ENCODE peak calls at places on chromosomes 16 and 17, in eight cellular contexts. F, Q, P, N, H, J, E and K are unnamed samples.
A peak's percentile ranks its signal among the peaks of the same experiment; 100 is the strongest.

GRCh38 chr16:53056528-53056881 is 1.7 kb downstream of the CHD9 start:
- DNase-seq in E (no peak), P (peak; percentile 70), J (no peak), N (no peak), F (no peak), H (no peak), Q (no peak), K (no peak)

GRCh38 chr17:53722407-53722806 is 100.3 kb upstream of the KIF2B start:
- DNase-seq in N (no peak), E (no peak), P (peak; percentile 57), J (no peak), H (no peak), Q (no peak), F (no peak), K (no peak)

GRCh38 chr16:27450836-27451341 is 48.9 kb downstream of the IL21R start:
- DNase-seq in F (no peak), P (peak; percentile 82), E (peak; percentile 37), J (no peak), Q (peak; percentile 49), N (no peak), H (no peak), K (no peak)

GRCh38 chr17:40479754-40480480 is 21.5 kb downstream of the TNS4 start:
- DNase-seq in Q (no peak), H (no peak), J (no peak), P (no peak), N (no peak), E (peak; percentile 23), F (peak; percentile 74), K (no peak)

GRCh38 chr17:38636054-38636453 is 30.3 kb upstream of the SRCIN1 start:
- DNase-seq in N (no peak), Q (no peak), P (no peak), H (no peak), F (peak; percentile 44), E (no peak), J (peak; percentile 8), K (peak; percentile 50)

GRCh38 chr17:12545877-12546513 is 119.7 kb upstream of the MYOCD start:
- DNase-seq in P (peak; percentile 75), J (peak; percentile 27), Q (no peak), N (no peak), E (no peak), F (no peak), H (no peak), K (no peak)

GRCh38 chr17:10151667-10152496 is 46.5 kb downstream of the GAS7 start:
- DNase-seq in E (no peak), J (no peak), F (no peak), H (peak; percentile 55), N (no peak), P (no peak), Q (no peak), K (peak; percentile 57)

GRCh38 chr16:87414251-87414680 is 22.1 kb downstream of the MAP1LC3B start:
- DNase-seq in E (no peak), J (no peak), N (no peak), F (peak; percentile 59), P (no peak), H (no peak), Q (no peak), K (no peak)

GRCh38 chr16:84458606-84459516 is 45.6 kb downstream of the MEAK7 start:
- DNase-seq in J (no peak), P (no peak), F (peak; percentile 39), Q (no peak), H (peak; percentile 25), E (no peak), N (no peak), K (peak; percentile 55)

GRCh38 chr17:60720763-60721531 is 43.3 kb downstream of the BCAS3 start:
- DNase-seq in J (peak; percentile 79), Q (peak; percentile 41), H (no peak), E (peak; percentile 40), P (peak; percentile 86), N (peak; percentile 8), F (no peak), K (no peak)

GRCh38 chr17:29563816-29564215 is 3.0 kb downstream of the ABHD15 start:
- DNase-seq in J (peak; percentile 59), H (no peak), E (no peak), N (no peak), F (peak; percentile 76), Q (no peak), P (no peak), K (no peak)

GRCh38 chr16:53523126-53523804 is 20.3 kb upstream of the AKTIP start:
- DNase-seq in E (no peak), F (peak; percentile 67), N (no peak), J (no peak), H (no peak), Q (no peak), P (no peak), K (no peak)

GRCh38 chr16:21264226-21265036 is 13.7 kb downstream of the CRYM start:
- DNase-seq in E (no peak), J (no peak), F (no peak), P (no peak), Q (no peak), N (no peak), H (no peak), K (no peak)

GRCh38 chr17:6787081-6787693 is 11.2 kb downstream of the FBXO39 start:
- DNase-seq in P (no peak), Q (no peak), E (no peak), N (no peak), J (peak; percentile 61), H (no peak), F (no peak), K (no peak)

GRCh38 chr17:50550661-50551432 is 3.9 kb downstream of the SPATA20 start:
- DNase-seq in E (no peak), N (no peak), F (peak; percentile 84), P (peak; percentile 95), J (peak; percentile 81), H (peak; percentile 85), Q (no peak), K (peak; percentile 89)

GRCh38 chr16:86071611-86072240 is 172.8 kb downstream of the IRF8 start:
- DNase-seq in Q (no peak), H (no peak), J (no peak), P (no peak), E (no peak), N (no peak), F (peak; percentile 56), K (no peak)

GRCh38 chr16:15819046-15819445 is 37.8 kb downstream of the MYH11 start:
- DNase-seq in Q (no peak), E (no peak), F (no peak), J (no peak), N (no peak), P (no peak), H (no peak), K (no peak)

GRCh38 chr16:62256406-62256805 is 220.2 kb upstream of the CDH8 start:
- DNase-seq in P (peak; percentile 0), Q (no peak), N (no peak), F (no peak), E (no peak), H (no peak), J (peak; percentile 32), K (no peak)

GRCh38 chr17:19341641-19342610 is 20.6 kb downstream of the B9D1 start:
- DNase-seq in H (no peak), P (peak; percentile 33), Q (no peak), E (no peak), N (no peak), F (peak; percentile 50), J (no peak), K (peak; percentile 59)

GRCh38 chr16:899678-900060 is 71.1 kb downstream of the LMF1 start:
- DNase-seq in P (no peak), E (no peak), J (no peak), N (no peak), Q (no peak), H (peak; percentile 32), F (no peak), K (no peak)

GRCh38 chr16:27951752-27952151 is 111.8 kb downstream of the GSG1L start:
- DNase-seq in J (no peak), N (no peak), E (no peak), Q (no peak), H (no peak), P (no peak), F (no peak), K (no peak)

GRCh38 chr16:52456368-52456767 is 90.6 kb downstream of the TOX3 start:
- DNase-seq in P (no peak), J (no peak), H (no peak), Q (no peak), E (no peak), F (no peak), N (no peak), K (no peak)

GRCh38 chr16:85522842-85523601 is 90.1 kb upstream of the GSE1 start:
- DNase-seq in F (no peak), H (no peak), P (peak; percentile 43), J (peak; percentile 79), E (no peak), Q (no peak), N (no peak), K (no peak)

GRCh38 chr17:31548709-31549108 is 157.2 kb downstream of the RAB11FIP4 start:
- DNase-seq in H (no peak), F (peak; percentile 51), N (no peak), Q (peak; percentile 24), P (no peak), E (no peak), J (no peak), K (no peak)

GRCh38 chr16:19460397-19460796 is 42.7 kb downstream of the TMC5 start:
- DNase-seq in F (no peak), J (no peak), Q (no peak), N (no peak), E (no peak), H (no peak), P (no peak), K (no peak)